ENCODE peak calls at places on chromosomes 5 and 9, in five cellular contexts. X, I, K, Z and P are unnamed samples.

GRCh38 chr5:174418809-174419522 is 305.4 kb upstream of the MSX2 start:
- DNase-seq in X (no peak), Z (no peak), I (peak; percentile 57), K (peak; percentile 78), P (no peak)

GRCh38 chr5:139863361-139863760 is 67.8 kb downstream of the PSD2 start:
- DNase-seq in K (no peak), Z (no peak), I (no peak), X (no peak), P (no peak)

GRCh38 chr5:146208916-146209522 is 5.6 kb downstream of the RBM27 start:
- DNase-seq in X (no peak), I (no peak), K (no peak), Z (no peak), P (no peak)

GRCh38 chr5:142896325-142897007 is 126.3 kb downstream of the ARHGAP26 start:
- DNase-seq in Z (no peak), X (no peak), I (no peak), K (peak; percentile 75), P (no peak)

GRCh38 chr9:134476256-134476941 is 150.1 kb downstream of the RXRA start:
- DNase-seq in I (no peak), X (no peak), Z (no peak), K (no peak), P (no peak)

GRCh38 chr5:179344301-179345178 is 721 bp downstream of the ADAMTS2 start:
- DNase-seq in X (no peak), K (peak; percentile 39), I (no peak), Z (no peak), P (no peak)

GRCh38 chr5:180352116-180352975 is 790 bp downstream of the GFPT2 start:
- DNase-seq in I (peak; percentile 44), Z (no peak), X (no peak), K (peak; percentile 43), P (no peak)

GRCh38 chr9:116232425-116233159 is 79.0 kb downstream of the PAPPA start:
- DNase-seq in X (no peak), Z (no peak), I (peak; percentile 72), K (no peak), P (no peak)

GRCh38 chr5:119378075-119378699 is 22.4 kb downstream of the TNFAIP8 start:
- DNase-seq in K (no peak), X (no peak), Z (no peak), I (no peak), P (no peak)

GRCh38 chr5:72452515-72453259 is 54.5 kb downstream of the ZNF366 start:
- DNase-seq in I (peak; percentile 66), Z (no peak), X (no peak), K (no peak), P (no peak)

GRCh38 chr5:116273458-116274242 is 188.8 kb downstream of the COMMD10 start:
- DNase-seq in Z (no peak), X (no peak), K (no peak), I (no peak), P (no peak)

GRCh38 chr5:83322273-83322924 is 149.1 kb upstream of the VCAN start:
- DNase-seq in K (no peak), Z (no peak), X (no peak), I (peak; percentile 21), P (no peak)

GRCh38 chr9:77906991-77907390 is 124.6 kb downstream of the GNAQ start:
- DNase-seq in X (no peak), Z (no peak), I (no peak), K (no peak), P (no peak)

GRCh38 chr5:66143473-66144073 is 527 bp upstream of the SREK1 start:
- DNase-seq in X (no peak), I (no peak), K (no peak), Z (no peak), P (no peak)

GRCh38 chr9:132646726-132647125 is 23.1 kb downstream of the DDX31 start:
- DNase-seq in K (no peak), X (no peak), I (no peak), Z (no peak), P (no peak)

GRCh38 chr5:42360641-42361320 is 62.5 kb upstream of the GHR start:
- DNase-seq in K (peak; percentile 56), Z (no peak), X (no peak), I (no peak), P (no peak)

GRCh38 chr5:62268792-62269191 is 37.2 kb upstream of the KIF2A start:
- DNase-seq in I (no peak), Z (no peak), X (no peak), K (no peak), P (no peak)

GRCh38 chr5:88979717-88980116 is 96.7 kb upstream of the MEF2C start:
- DNase-seq in Z (no peak), I (no peak), X (no peak), K (no peak), P (no peak)

GRCh38 chr5:57302164-57302563 is 128.3 kb downstream of the GPBP1 start:
- DNase-seq in Z (no peak), K (no peak), I (peak; percentile 91), X (peak; percentile 29), P (no peak)

GRCh38 chr9:91421022-91421765 is 2.4 kb downstream of the NFIL3 start:
- DNase-seq in K (peak; percentile 65), I (peak; percentile 58), X (no peak), Z (no peak), P (no peak)

GRCh38 chr5:141330299-141331080 is at the start of gene PCDHGA1:
- DNase-seq in Z (no peak), X (no peak), I (no peak), K (peak; percentile 63), P (no peak)

GRCh38 chr9:114287001-114287762 is 35.7 kb upstream of the ORM1 start:
- DNase-seq in I (peak; percentile 25), K (no peak), Z (no peak), X (no peak), P (no peak)

GRCh38 chr5:174413520-174414314 is 310.7 kb upstream of the MSX2 start:
- DNase-seq in I (peak; percentile 45), Z (no peak), X (no peak), K (no peak), P (no peak)

GRCh38 chr5:176739461-176740051 is 70.8 kb upstream of the UNC5A start:
- DNase-seq in K (peak; percentile 64), X (no peak), Z (no peak), I (no peak), P (no peak)

GRCh38 chr5:168073991-168074800 is 217.2 kb upstream of the WWC1 start:
- DNase-seq in K (no peak), I (peak; percentile 61), X (no peak), Z (no peak), P (no peak)

GRCh38 chr9:133589454-133590227 is 19.5 kb downstream of the FAM163B start:
- DNase-seq in K (peak; percentile 82), X (peak; percentile 35), I (no peak), Z (peak; percentile 6), P (no peak)

GRCh38 chr9:96460877-96461276 is 10.9 kb downstream of the HABP4 start:
- DNase-seq in Z (no peak), K (no peak), I (no peak), X (no peak), P (no peak)

GRCh38 chr5:129342796-129343195 is 117.3 kb upstream of the ADAMTS19 start:
- DNase-seq in I (no peak), K (no peak), X (no peak), Z (no peak), P (no peak)

GRCh38 chr9:16688814-16689213 is 181.7 kb downstream of the BNC2 start:
- DNase-seq in X (no peak), I (no peak), K (no peak), Z (no peak), P (no peak)

GRCh38 chr9:81855538-81855937 is 72.7 kb upstream of the SPATA31D4 start:
- DNase-seq in X (no peak), I (peak; percentile 15), K (no peak), Z (no peak), P (no peak)

GRCh38 chr9:121887553-121888437 is 205.3 kb downstream of the TTLL11 start:
- DNase-seq in K (no peak), X (no peak), Z (no peak), I (peak; percentile 93), P (no peak)

GRCh38 chr5:94932259-94932658 is 313.8 kb downstream of the SLF1 start:
- DNase-seq in K (no peak), I (no peak), Z (no peak), X (no peak), P (no peak)